ENCODE peak calls at places on chromosomes 16 and 17, in six cellular contexts. N is neuronal stem cell, Y is H1, S is H9, H is IMR-90, A is trophoblast cell. K is an unnamed sample.

GRCh38 chr17:69084911-69085310 is 24.2 kb upstream of the ABCA9 start:
- DNase-seq in N (peak), Y (peak), S (peak), H (no peak), A (peak), K (peak)

GRCh38 chr17:48510761-48511604 is 19.8 kb downstream of the HOXB1 start:
- DNase-seq in N (no peak), Y (no peak), S (no peak), H (peak), A (peak), K (no peak)

GRCh38 chr17:63116228-63116627 is 150.2 kb downstream of the TANC2 start:
- DNase-seq in N (no peak), Y (no peak), S (no peak), H (no peak), A (peak), K (no peak)

GRCh38 chr16:57892041-57892440 is 78.9 kb downstream of the CNGB1 start:
- DNase-seq in N (no peak), Y (no peak), S (no peak), H (peak), A (no peak), K (peak)

GRCh38 chr16:81410643-81411235 is 33.9 kb upstream of the CMIP start:
- DNase-seq in N (no peak), Y (no peak), S (peak), H (no peak), A (no peak), K (no peak)

GRCh38 chr17:8126306-8127066 is 2.6 kb upstream of the HES7 start:
- DNase-seq in N (peak), Y (peak), S (peak), H (peak), A (peak), K (peak)

GRCh38 chr17:2688351-2689342 is 22.9 kb downstream of the CLUH start:
- DNase-seq in N (no peak), Y (peak), S (peak), H (no peak), A (peak), K (no peak)

GRCh38 chr17:78748730-78749317 is 33.2 kb downstream of the CYTH1 start:
- DNase-seq in N (no peak), Y (no peak), S (no peak), H (peak), A (no peak), K (peak)

GRCh38 chr17:35084987-35085386 is 21.5 kb upstream of the RFFL start:
- DNase-seq in N (no peak), Y (no peak), S (no peak), H (peak), A (peak), K (no peak)

GRCh38 chr17:73722163-73722562 is 77.9 kb upstream of the SDK2 start:
- DNase-seq in N (no peak), Y (no peak), S (no peak), H (no peak), A (no peak), K (no peak)

GRCh38 chr16:3054965-3055733 is 8.8 kb downstream of the MMP25 start:
- DNase-seq in N (no peak), Y (no peak), S (no peak), H (no peak), A (no peak), K (no peak)

GRCh38 chr17:48113201-48113676 is 5.7 kb downstream of the SNX11 start:
- DNase-seq in N (no peak), Y (no peak), S (no peak), H (no peak), A (no peak), K (no peak)

GRCh38 chr16:24364596-24364995 is 108.5 kb downstream of the CACNG3 start:
- DNase-seq in N (no peak), Y (no peak), S (no peak), H (no peak), A (no peak), K (no peak)

GRCh38 chr16:55955845-55956244 is 80.7 kb upstream of the CES5A start:
- DNase-seq in N (no peak), Y (no peak), S (no peak), H (no peak), A (no peak), K (no peak)

GRCh38 chr17:2855063-2855600 is 58.9 kb downstream of the RAP1GAP2 start:
- DNase-seq in N (no peak), Y (no peak), S (no peak), H (peak), A (no peak), K (no peak)

GRCh38 chr17:65941500-65941899 is 250.4 kb downstream of the CEP112 start:
- DNase-seq in N (no peak), Y (no peak), S (no peak), H (no peak), A (peak), K (peak)

GRCh38 chr17:67441052-67441738 is 64.1 kb downstream of the PITPNC1 start:
- DNase-seq in N (peak), Y (no peak), S (no peak), H (peak), A (peak), K (peak)

GRCh38 chr17:64354824-64355535 is 35.7 kb downstream of the PECAM1 start:
- DNase-seq in N (no peak), Y (no peak), S (no peak), H (peak), A (no peak), K (no peak)

GRCh38 chr16:48788475-48788874 is 178.5 kb upstream of the N4BP1 start:
- DNase-seq in N (no peak), Y (no peak), S (no peak), H (no peak), A (peak), K (no peak)

GRCh38 chr17:77602062-77602746 is 356.3 kb upstream of the TNRC6C start:
- DNase-seq in N (no peak), Y (peak), S (peak), H (peak), A (no peak), K (peak)

GRCh38 chr16:15811778-15812750 is 44.8 kb downstream of the MYH11 start:
- DNase-seq in N (peak), Y (no peak), S (no peak), H (peak), A (peak), K (peak)

GRCh38 chr17:13393841-13394710 is 207.7 kb downstream of the HS3ST3A1 start:
- DNase-seq in N (no peak), Y (no peak), S (no peak), H (peak), A (no peak), K (peak)

GRCh38 chr17:5184284-5184683 is 7.4 kb downstream of the ZNF594 start:
- DNase-seq in N (no peak), Y (no peak), S (no peak), H (no peak), A (no peak), K (no peak)

GRCh38 chr17:12320286-12320685 is 299.6 kb downstream of the MAP2K4 start:
- DNase-seq in N (no peak), Y (no peak), S (no peak), H (peak), A (peak), K (peak)

GRCh38 chr17:20266806-20267458 is 200.4 kb downstream of the LGALS9B start:
- DNase-seq in N (no peak), Y (no peak), S (no peak), H (peak), A (no peak), K (no peak)

GRCh38 chr16:9969580-9969979 is 212.6 kb downstream of the GRIN2A start:
- DNase-seq in N (no peak), Y (no peak), S (no peak), H (no peak), A (no peak), K (no peak)

GRCh38 chr16:66695474-66695934 is 1.0 kb downstream of the CMTM4 start:
- DNase-seq in N (no peak), Y (no peak), S (no peak), H (no peak), A (no peak), K (no peak)

GRCh38 chr17:30344283-30345088 is 10.6 kb upstream of the TMIGD1 start:
- DNase-seq in N (no peak), Y (no peak), S (no peak), H (peak), A (no peak), K (peak)

GRCh38 chr16:68790130-68790761 is 53.1 kb upstream of the TANGO6 start:
- DNase-seq in N (no peak), Y (no peak), S (no peak), H (peak), A (peak), K (peak)

GRCh38 chr17:67218385-67218950 is 26.5 kb downstream of the HELZ start:
- DNase-seq in N (no peak), Y (no peak), S (no peak), H (peak), A (peak), K (peak)

GRCh38 chr16:13122074-13122473 is 220.7 kb downstream of the SHISA9 start:
- DNase-seq in N (no peak), Y (no peak), S (no peak), H (no peak), A (no peak), K (no peak)
- H2AK5ac ChIP-seq in N (no peak), Y (no peak), S (no peak), H (no peak), A (no peak), K (no peak)

GRCh38 chr16:1164975-1165374 is 12.1 kb downstream of the CACNA1H start:
- DNase-seq in N (no peak), Y (no peak), S (no peak), H (no peak), A (no peak), K (no peak)

GRCh38 chr16:1163567-1164055 is 10.7 kb downstream of the CACNA1H start:
- DNase-seq in N (no peak), Y (no peak), S (peak), H (peak), A (no peak), K (peak)

GRCh38 chr16:1164382-1164781 is 11.5 kb downstream of the CACNA1H start:
- DNase-seq in N (no peak), Y (no peak), S (no peak), H (no peak), A (no peak), K (no peak)

GRCh38 chr16:1167276-1168107 is 14.6 kb downstream of the CACNA1H start:
- DNase-seq in N (peak), Y (no peak), S (no peak), H (no peak), A (no peak), K (no peak)

DNA sequence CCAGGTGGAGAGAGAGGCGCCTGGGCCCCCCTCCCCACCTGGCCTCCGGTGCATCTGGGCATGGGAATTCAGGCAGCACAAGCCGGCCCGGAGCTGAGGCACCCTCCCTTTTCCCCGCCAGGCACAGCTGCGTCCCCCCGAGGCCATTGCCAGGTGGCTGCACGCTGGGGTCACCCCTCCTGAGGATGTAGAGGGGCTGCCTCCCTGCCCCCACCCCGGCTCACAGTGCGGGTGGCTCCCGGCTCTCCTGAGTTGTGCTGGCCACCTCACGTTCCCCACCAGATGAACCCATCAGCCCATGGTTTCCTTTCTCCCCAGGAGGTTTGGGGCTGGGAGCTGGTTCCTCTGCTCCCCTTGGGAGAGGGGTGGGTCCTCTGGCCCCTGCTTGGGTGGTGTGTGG is 12.6 kb downstream of the CACNA1H start:
- DNase-seq in N (no peak), Y (no peak), S (no peak), H (no peak), A (no peak), K (no peak)
- H3K27ac ChIP-seq in N (no peak), Y (no peak), S (no peak), H (no peak), A (no peak), K (no peak)

DNA sequence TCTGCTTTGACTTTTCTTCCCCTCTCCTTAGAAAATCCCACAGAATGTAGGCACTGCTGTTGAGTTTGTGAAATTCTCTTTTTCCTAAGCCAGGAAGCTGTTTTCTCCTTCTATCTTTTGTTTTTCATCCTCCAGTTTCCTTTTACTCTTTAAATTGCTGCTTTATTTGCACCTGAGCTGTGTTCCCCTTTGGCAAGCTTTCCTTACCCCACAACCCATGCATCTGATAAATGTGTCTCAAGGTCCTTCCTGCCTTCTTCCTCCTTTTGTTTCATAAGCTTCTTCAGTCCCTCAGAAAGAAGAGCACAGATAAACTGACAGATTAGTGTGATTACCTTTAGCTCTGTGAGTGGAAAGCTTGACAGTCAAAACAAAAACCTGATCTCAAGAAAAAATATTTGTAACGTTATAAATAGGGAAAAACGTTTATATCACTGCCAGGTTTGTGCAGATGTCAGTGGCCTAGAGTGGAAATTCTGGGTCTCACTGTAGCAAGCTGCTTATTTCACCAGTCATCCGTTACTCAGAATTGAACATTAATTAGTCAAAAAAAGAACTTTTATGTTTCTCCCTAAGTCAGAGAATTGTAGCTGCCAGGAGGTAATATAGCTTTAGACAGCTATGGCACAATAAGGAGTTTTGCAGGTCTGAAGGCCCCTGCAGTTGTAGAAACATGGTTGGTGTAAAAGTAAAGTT is 23.6 kb downstream of the GSDMB start:
- DNase-seq in N (no peak), Y (peak), S (no peak), H (no peak), A (no peak), K (no peak)
- H2AFZ ChIP-seq in N (no peak), Y (no peak), S (no peak), H (no peak), A (no peak), K (no peak)

DNA sequence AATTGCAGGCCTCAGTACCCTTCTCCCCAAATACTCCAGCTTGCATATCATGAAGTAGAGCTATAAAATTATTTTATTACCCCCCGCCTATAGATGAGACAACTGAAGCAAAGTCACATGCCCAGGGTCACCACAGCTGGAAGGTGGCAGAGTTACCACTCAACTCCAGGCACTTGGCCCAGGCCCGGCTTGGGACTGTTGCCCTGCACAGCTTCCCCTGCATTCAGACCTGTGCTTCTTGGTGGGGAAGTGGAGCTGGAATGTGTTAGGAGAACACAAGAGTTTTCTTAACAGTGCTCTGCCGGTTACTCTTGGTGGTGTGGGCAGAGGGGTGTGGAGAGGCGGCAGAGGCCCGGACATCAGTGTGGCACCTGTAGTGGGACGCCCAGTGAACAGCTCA is 149.3 kb downstream of the SOCS1 start:
- DNase-seq in N (no peak), Y (no peak), S (no peak), H (no peak), A (no peak), K (no peak)
- H2AK5ac ChIP-seq in N (no peak), Y (no peak), S (no peak), H (peak), A (no peak), K (peak)

DNA sequence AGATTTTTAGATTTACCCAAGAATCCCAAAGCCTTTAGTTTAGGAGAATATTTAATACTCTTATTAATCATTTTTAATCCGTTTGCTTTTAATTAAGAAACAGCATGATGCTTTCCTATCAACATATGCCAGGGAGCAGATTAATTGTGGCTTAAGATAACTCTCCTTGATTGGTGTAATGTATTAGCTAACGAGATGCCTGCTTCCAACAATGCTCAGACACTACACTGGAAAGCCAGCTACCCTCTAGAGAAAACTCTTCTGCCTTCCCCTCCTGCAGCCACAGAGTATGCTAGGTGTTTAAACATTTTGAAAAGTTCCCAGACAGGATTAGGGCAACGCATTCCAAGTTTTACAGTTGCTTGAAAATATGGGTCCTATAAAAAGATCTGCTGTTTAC is 142.2 kb downstream of the AATF start:
- DNase-seq in N (no peak), Y (no peak), S (no peak), H (no peak), A (peak), K (no peak)
- H3K27ac ChIP-seq in N (no peak), Y (no peak), S (no peak), H (no peak), A (no peak), K (no peak)

GRCh38 chr17:37742762-37743611 is 1.9 kb downstream of the HNF1B start:
- DNase-seq in N (peak), Y (peak), S (peak), H (no peak), A (peak), K (peak)

GRCh38 chr17:37744961-37745800 is at the start of gene HNF1B:
- DNase-seq in N (no peak), Y (peak), S (peak), H (no peak), A (no peak), K (no peak)

GRCh38 chr17:37744633-37744927 is 279 bp downstream of the HNF1B start:
- DNase-seq in N (no peak), Y (no peak), S (no peak), H (no peak), A (no peak), K (no peak)

GRCh38 chr17:37743612-37743874 is 1.3 kb downstream of the HNF1B start:
- DNase-seq in N (no peak), Y (peak), S (peak), H (no peak), A (no peak), K (no peak)

DNA sequence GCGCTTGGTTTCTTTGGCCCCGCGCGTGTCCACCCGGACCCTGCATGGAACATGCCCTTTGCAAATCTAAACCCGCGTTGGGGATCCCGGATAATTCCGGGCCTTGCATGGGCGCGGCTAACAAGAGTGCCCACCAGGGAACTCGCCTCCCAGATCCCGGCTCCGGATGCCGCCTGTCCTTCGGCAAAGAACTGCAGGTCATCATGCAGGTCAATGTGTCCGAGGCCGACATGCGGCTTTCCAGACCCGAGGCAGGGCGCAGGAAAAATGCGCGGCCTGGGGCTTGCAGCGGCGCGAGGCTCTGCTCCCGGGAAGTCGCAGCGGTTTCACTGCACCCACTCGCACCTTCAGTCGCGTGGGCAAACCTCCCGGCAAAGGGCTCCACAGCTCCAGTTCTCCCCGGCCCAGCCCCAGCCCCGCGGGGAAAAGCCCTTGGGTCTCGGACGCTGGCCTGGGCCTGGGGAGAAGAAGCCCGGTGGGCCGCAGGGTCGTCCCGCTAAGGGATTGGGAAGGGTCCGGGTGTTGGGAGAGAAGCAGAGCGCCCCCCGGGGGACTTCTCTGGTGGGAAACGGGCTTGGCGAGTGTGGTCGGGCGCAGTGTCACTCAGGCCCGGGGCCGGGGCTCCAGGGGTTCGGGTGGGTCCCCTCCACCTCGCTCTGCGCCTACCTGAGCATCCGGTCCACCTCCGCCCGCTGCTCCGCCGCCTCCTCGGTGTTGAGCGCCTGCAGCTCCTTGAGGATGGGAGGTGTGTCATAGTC is 805 bp downstream of the HNF1B start:
- DNase-seq in N (peak), Y (peak), S (peak), H (no peak), A (peak), K (peak)
- H2AFZ ChIP-seq in N (peak), Y (no peak), S (no peak), H (peak), A (no peak), K (no peak)

DNA sequence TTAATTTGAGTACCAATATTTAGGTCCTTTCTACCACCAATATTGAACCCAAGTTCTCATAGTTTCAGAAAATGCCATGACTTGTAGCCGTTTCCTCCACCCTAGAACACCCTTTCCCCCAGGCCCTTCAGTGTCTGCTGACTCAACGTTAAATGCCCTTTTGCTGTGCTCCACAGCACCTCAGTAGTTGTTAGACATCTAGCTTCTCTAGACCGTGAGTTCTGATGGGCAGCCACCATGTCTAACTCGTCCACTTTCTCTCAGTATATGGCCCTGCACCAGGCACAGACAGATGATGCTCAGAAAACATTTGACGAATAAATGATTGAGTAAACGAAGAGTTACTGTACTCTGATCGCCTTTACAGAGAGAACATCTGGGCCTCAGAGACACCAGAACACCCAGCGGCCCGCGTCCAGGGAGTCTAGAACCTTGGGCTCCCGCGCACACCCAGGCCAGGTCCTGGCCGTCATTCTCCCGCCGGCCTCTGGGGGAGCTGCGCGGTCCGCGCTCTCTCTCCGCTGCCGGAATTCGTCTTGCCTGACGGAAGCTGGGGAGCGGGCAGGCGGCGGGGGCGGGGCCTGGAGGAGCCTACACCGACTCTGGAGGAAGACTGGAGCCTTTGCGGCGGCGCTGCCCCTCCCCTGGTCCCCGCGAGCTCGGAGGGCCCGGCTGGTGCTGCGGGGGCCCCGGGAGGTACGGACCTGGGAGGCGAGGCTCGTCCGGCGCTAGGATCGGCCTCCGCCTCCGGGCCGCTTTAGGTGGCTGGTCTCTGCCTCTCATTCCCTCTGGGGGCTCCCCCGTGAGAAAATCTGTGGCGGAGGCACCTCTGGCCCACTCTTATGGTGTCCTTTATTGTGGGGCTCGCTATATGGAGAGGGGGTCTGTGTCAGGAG is at the start of gene NKIRAS2:
- DNase-seq in N (peak), Y (peak), S (peak), H (peak), A (peak), K (peak)
- H2AK5ac ChIP-seq in N (peak), Y (no peak), S (no peak), H (no peak), A (peak), K (peak)

K was measured in mesenchymal stem cell.